ENCODE peak calls at places on chromosome 3, in four cellular contexts. One of them, this sample, is unnamed.

GRCh38 chr3:171776839-171777607 is 33.3 kb downstream of the PLD1 start:
- DNase-seq in WTC11: no peak
- DNase-seq in K562: no peak
- DNase-seq in A549: no peak
- DNase-seq in this sample: no peak

GRCh38 chr3:194812177-194812576 is 126.5 kb downstream of the FAM43A start:
- DNase-seq in A549: no peak
- DNase-seq in WTC11: no peak
- DNase-seq in K562: no peak
- DNase-seq in this sample: no peak

GRCh38 chr3:174168538-174169254 is 690.4 kb upstream of the NAALADL2 start:
- DNase-seq in WTC11: no peak
- DNase-seq in A549: no peak
- DNase-seq in K562: no peak
- DNase-seq in this sample: no peak

GRCh38 chr3:55631766-55632331 is 144.7 kb upstream of the WNT5A start:
- DNase-seq in WTC11: no peak
- DNase-seq in K562: no peak
- DNase-seq in A549: no peak
- DNase-seq in this sample: no peak

GRCh38 chr3:151301787-151302186 is 14.8 kb downstream of the GPR87 start:
- DNase-seq in A549: no peak
- DNase-seq in WTC11: no peak
- DNase-seq in K562: no peak
- DNase-seq in this sample: no peak

GRCh38 chr3:146334151-146334550 is 83.2 kb upstream of the PLSCR4 start:
- DNase-seq in K562: no peak
- DNase-seq in A549: peak
- DNase-seq in WTC11: peak
- DNase-seq in this sample: no peak

GRCh38 chr3:111481551-111481950 is 60.4 kb upstream of the CD96 start:
- DNase-seq in A549: no peak
- DNase-seq in K562: no peak
- DNase-seq in WTC11: no peak
- DNase-seq in this sample: no peak

GRCh38 chr3:50355829-50356552 is 3.3 kb downstream of the TMEM115 start:
- DNase-seq in WTC11: no peak
- DNase-seq in A549: no peak
- DNase-seq in K562: no peak
- DNase-seq in this sample: no peak

GRCh38 chr3:13934813-13935212 is 54.9 kb upstream of the WNT7A start:
- DNase-seq in WTC11: no peak
- DNase-seq in A549: no peak
- DNase-seq in K562: no peak
- DNase-seq in this sample: no peak

GRCh38 chr3:17972030-17972429 is 229.6 kb upstream of the TBC1D5 start:
- DNase-seq in A549: no peak
- DNase-seq in WTC11: no peak
- DNase-seq in K562: no peak
- DNase-seq in this sample: no peak

GRCh38 chr3:61704807-61705206 is 143.4 kb downstream of the PTPRG start:
- DNase-seq in WTC11: peak
- DNase-seq in K562: no peak
- DNase-seq in A549: no peak
- DNase-seq in this sample: no peak

GRCh38 chr3:194389269-194389668 is 9.8 kb downstream of the GP5 start:
- DNase-seq in A549: no peak
- DNase-seq in WTC11: no peak
- DNase-seq in K562: no peak
- DNase-seq in this sample: no peak

GRCh38 chr3:150419076-150419868 is 11.2 kb downstream of the TSC22D2 start:
- DNase-seq in K562: no peak
- DNase-seq in WTC11: no peak
- DNase-seq in A549: no peak
- DNase-seq in this sample: no peak

GRCh38 chr3:183527421-183527979 is 28.0 kb downstream of the KLHL6 start:
- DNase-seq in A549: no peak
- DNase-seq in WTC11: no peak
- DNase-seq in K562: no peak
- DNase-seq in this sample: no peak

GRCh38 chr3:14007006-14007405 is 117.7 kb downstream of the CHCHD4 start:
- DNase-seq in K562: no peak
- DNase-seq in A549: no peak
- DNase-seq in WTC11: no peak
- DNase-seq in this sample: no peak

GRCh38 chr3:48738926-48739616 is 22.1 kb upstream of the IP6K2 start:
- DNase-seq in WTC11: no peak
- DNase-seq in K562: no peak
- DNase-seq in A549: no peak
- DNase-seq in this sample: no peak
- TF ChIP-seq HMGXB4 in WTC11: no peak
- TF ChIP-seq HMGXB4 in K562: no peak
- TF ChIP-seq HMGXB4 in A549: no peak
- TF ChIP-seq HMGXB4 in this sample: no peak

GRCh38 chr3:44420676-44421075 is 56.8 kb downstream of the ZNF445 start:
- DNase-seq in WTC11: no peak
- DNase-seq in K562: no peak
- DNase-seq in A549: no peak
- DNase-seq in this sample: no peak
- TF ChIP-seq HMGXB4 in WTC11: no peak
- TF ChIP-seq HMGXB4 in K562: no peak
- TF ChIP-seq HMGXB4 in A549: no peak
- TF ChIP-seq HMGXB4 in this sample: no peak

DNA sequence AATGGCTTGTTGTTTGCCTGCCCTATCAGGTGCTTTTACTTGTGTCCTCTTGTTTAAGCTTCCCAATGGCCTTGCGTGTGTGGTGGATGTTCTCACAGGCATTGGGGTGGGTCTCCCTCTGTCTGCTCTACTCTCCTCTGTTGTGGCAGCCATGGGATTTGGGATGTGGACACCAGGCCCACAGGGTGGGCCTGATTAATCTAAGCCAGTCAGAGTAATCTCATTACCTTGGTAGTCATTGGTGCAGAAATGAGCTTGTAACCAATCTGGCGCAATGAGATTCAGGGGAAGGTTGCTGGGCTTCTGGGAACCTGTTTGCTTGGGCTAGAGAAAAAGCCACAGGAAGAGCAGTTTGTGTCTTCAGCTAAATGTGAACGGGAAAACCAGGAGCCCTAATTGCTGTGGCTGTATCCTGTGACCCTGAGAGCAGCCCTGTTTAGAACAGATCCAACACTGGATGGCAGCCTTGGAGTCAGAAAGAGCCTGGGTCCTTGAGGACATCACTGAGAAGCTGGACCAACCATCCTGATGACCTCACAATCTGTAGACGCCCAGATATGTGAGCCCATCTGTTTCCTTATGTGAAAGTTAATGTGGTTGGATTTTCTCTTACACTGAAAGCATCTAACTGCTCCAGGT is 157.3 kb upstream of the UBE2E1 start:
- DNase-seq in A549: peak
- DNase-seq in WTC11: no peak
- DNase-seq in K562: no peak
- DNase-seq in this sample: no peak
- TF ChIP-seq HMGXB4 in A549: no peak
- TF ChIP-seq HMGXB4 in WTC11: no peak
- TF ChIP-seq HMGXB4 in K562: no peak
- TF ChIP-seq HMGXB4 in this sample: no peak

GRCh38 chr3:106338582-106339219 is 469.9 kb upstream of the CBLB start:
- DNase-seq in A549: no peak
- DNase-seq in WTC11: no peak
- DNase-seq in K562: no peak
- DNase-seq in this sample: no peak

GRCh38 chr3:106333911-106334618 is 465.3 kb upstream of the CBLB start:
- DNase-seq in K562: no peak
- DNase-seq in A549: no peak
- DNase-seq in WTC11: no peak
- DNase-seq in this sample: no peak

GRCh38 chr3:106339551-106339950 is 470.7 kb upstream of the CBLB start:
- DNase-seq in A549: no peak
- DNase-seq in WTC11: no peak
- DNase-seq in K562: no peak
- DNase-seq in this sample: no peak

GRCh38 chr3:106337116-106337515 is 468.3 kb upstream of the CBLB start:
- DNase-seq in A549: no peak
- DNase-seq in K562: no peak
- DNase-seq in WTC11: no peak
- DNase-seq in this sample: no peak

DNA sequence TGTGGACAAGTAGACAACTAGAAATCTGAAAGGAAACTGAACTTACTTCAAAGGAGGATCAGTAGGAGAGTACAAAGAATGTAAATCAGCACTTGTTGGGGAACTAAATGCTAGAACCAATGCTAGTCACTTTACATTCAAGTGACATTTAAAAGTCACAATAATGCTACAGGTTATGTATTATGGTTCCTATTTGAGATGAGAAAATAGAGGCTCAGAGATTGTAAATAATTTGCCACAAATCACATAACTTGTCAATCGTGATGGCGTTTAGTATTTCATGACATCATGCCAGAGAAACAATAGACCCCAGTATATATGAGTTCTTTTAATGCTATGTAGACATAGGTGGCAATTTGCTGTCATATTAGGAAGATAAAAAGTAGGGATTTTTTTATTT is 467.8 kb upstream of the CBLB start:
- DNase-seq in K562: no peak
- DNase-seq in A549: no peak
- DNase-seq in WTC11: no peak
- DNase-seq in this sample: no peak
- TF ChIP-seq HMGXB4 in K562: no peak
- TF ChIP-seq HMGXB4 in A549: no peak
- TF ChIP-seq HMGXB4 in WTC11: no peak
- TF ChIP-seq HMGXB4 in this sample: no peak

DNA sequence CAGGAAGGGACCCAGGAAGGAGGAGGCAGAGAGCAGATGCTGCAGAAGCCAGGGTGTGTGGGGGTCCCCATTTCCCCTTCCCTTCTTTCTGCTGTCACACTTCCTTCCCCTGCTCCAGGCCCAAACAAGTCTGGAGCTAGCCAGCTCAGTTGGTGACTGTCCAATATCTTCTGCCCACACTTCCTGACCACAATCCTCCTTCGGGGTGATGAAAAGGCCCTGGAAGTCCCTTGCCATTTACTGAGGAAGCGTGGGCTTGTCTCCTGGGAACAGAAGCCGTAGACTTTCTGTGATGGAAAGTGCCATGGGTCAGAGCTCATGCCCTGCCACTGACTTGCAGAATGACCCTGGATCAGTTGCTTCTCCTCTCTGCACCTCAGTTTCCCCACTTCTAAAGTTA is 39.0 kb downstream of the ANAPC13 start:
- DNase-seq in K562: no peak
- DNase-seq in A549: no peak
- DNase-seq in WTC11: no peak
- DNase-seq in this sample: no peak
- TF ChIP-seq HMGXB4 in K562: no peak
- TF ChIP-seq HMGXB4 in A549: no peak
- TF ChIP-seq HMGXB4 in WTC11: no peak
- TF ChIP-seq HMGXB4 in this sample: no peak